ENCODE peak calls at places on chromosomes 13 and 19, in seven cellular contexts. One of them, this sample, is unnamed.

GRCh38 chr19:7757358-7757757 is 5.7 kb upstream of the CLEC4M start:
- DNase-seq in mesenchymal stem cell: no peak
- DNase-seq in GM23338: no peak
- DNase-seq in BJ: no peak
- DNase-seq in PC-3: no peak
- DNase-seq in upper lobe of left lung: no peak
- DNase-seq in neuronal stem cell: no peak
- DNase-seq in this sample: no peak

GRCh38 chr19:13983213-13983889 is 22.8 kb downstream of the RFX1 start:
- DNase-seq in mesenchymal stem cell: no peak
- DNase-seq in GM23338: no peak
- DNase-seq in BJ: no peak
- DNase-seq in PC-3: no peak
- DNase-seq in upper lobe of left lung: peak
- DNase-seq in neuronal stem cell: no peak
- DNase-seq in this sample: no peak

GRCh38 chr13:24706886-24707585 is 26.8 kb downstream of the ATP12A start:
- DNase-seq in mesenchymal stem cell: no peak
- DNase-seq in GM23338: no peak
- DNase-seq in BJ: no peak
- DNase-seq in PC-3: no peak
- DNase-seq in upper lobe of left lung: no peak
- DNase-seq in neuronal stem cell: no peak
- DNase-seq in this sample: no peak

GRCh38 chr19:15563325-15563794 is 51.7 kb upstream of the CYP4F8 start:
- DNase-seq in mesenchymal stem cell: no peak
- DNase-seq in GM23338: no peak
- DNase-seq in BJ: no peak
- DNase-seq in PC-3: peak
- DNase-seq in upper lobe of left lung: peak
- DNase-seq in neuronal stem cell: no peak
- DNase-seq in this sample: no peak

GRCh38 chr13:113123226-113124150 is 889 bp downstream of the F10 start:
- DNase-seq in mesenchymal stem cell: no peak
- DNase-seq in GM23338: peak
- DNase-seq in BJ: no peak
- DNase-seq in PC-3: no peak
- DNase-seq in upper lobe of left lung: no peak
- DNase-seq in neuronal stem cell: no peak
- DNase-seq in this sample: no peak

GRCh38 chr19:33167438-33167837 is 26.7 kb upstream of the LRP3 start:
- DNase-seq in mesenchymal stem cell: no peak
- DNase-seq in GM23338: no peak
- DNase-seq in BJ: no peak
- DNase-seq in PC-3: no peak
- DNase-seq in upper lobe of left lung: no peak
- DNase-seq in neuronal stem cell: no peak
- DNase-seq in this sample: no peak

GRCh38 chr19:3403489-3404323 is 37.3 kb downstream of the NFIC start:
- DNase-seq in mesenchymal stem cell: peak
- DNase-seq in GM23338: peak
- DNase-seq in BJ: peak
- DNase-seq in PC-3: no peak
- DNase-seq in upper lobe of left lung: peak
- DNase-seq in neuronal stem cell: no peak
- DNase-seq in this sample: no peak

GRCh38 chr13:40790232-40790631 is 821 bp downstream of the SLC25A15 start:
- DNase-seq in mesenchymal stem cell: no peak
- DNase-seq in GM23338: no peak
- DNase-seq in BJ: no peak
- DNase-seq in PC-3: no peak
- DNase-seq in upper lobe of left lung: no peak
- DNase-seq in neuronal stem cell: no peak
- DNase-seq in this sample: no peak

GRCh38 chr19:51365211-51366049 is 758 bp downstream of the ETFB start:
- DNase-seq in mesenchymal stem cell: peak
- DNase-seq in GM23338: peak
- DNase-seq in BJ: no peak
- DNase-seq in PC-3: peak
- DNase-seq in upper lobe of left lung: no peak
- DNase-seq in neuronal stem cell: no peak
- DNase-seq in this sample: peak

GRCh38 chr19:5580116-5580515 is 12.4 kb upstream of the TINCR start:
- DNase-seq in mesenchymal stem cell: no peak
- DNase-seq in GM23338: no peak
- DNase-seq in BJ: no peak
- DNase-seq in PC-3: no peak
- DNase-seq in upper lobe of left lung: no peak
- DNase-seq in neuronal stem cell: no peak
- DNase-seq in this sample: no peak

GRCh38 chr13:102825921-102826706 is 19.7 kb upstream of the ERCC5 start:
- DNase-seq in mesenchymal stem cell: peak
- DNase-seq in GM23338: peak
- DNase-seq in BJ: peak
- DNase-seq in PC-3: peak
- DNase-seq in upper lobe of left lung: no peak
- DNase-seq in neuronal stem cell: no peak
- DNase-seq in this sample: peak

GRCh38 chr13:114067381-114067885 is 65.0 kb downstream of the RASA3 start:
- DNase-seq in mesenchymal stem cell: peak
- DNase-seq in GM23338: no peak
- DNase-seq in BJ: peak
- DNase-seq in PC-3: peak
- DNase-seq in upper lobe of left lung: no peak
- DNase-seq in neuronal stem cell: no peak
- DNase-seq in this sample: no peak

GRCh38 chr13:44726777-44727176 is 150.6 kb upstream of the TSC22D1 start:
- DNase-seq in mesenchymal stem cell: no peak
- DNase-seq in GM23338: no peak
- DNase-seq in BJ: no peak
- DNase-seq in PC-3: peak
- DNase-seq in upper lobe of left lung: no peak
- DNase-seq in neuronal stem cell: no peak
- DNase-seq in this sample: peak

GRCh38 chr13:48630291-48630690 is 23.4 kb upstream of the CYSLTR2 start:
- DNase-seq in mesenchymal stem cell: no peak
- DNase-seq in GM23338: no peak
- DNase-seq in BJ: no peak
- DNase-seq in PC-3: no peak
- DNase-seq in upper lobe of left lung: no peak
- DNase-seq in neuronal stem cell: no peak
- DNase-seq in this sample: no peak

GRCh38 chr13:50400035-50400726 is 384.9 kb downstream of the KCNRG start:
- DNase-seq in mesenchymal stem cell: peak
- DNase-seq in GM23338: no peak
- DNase-seq in BJ: no peak
- DNase-seq in PC-3: no peak
- DNase-seq in upper lobe of left lung: no peak
- DNase-seq in neuronal stem cell: no peak
- DNase-seq in this sample: no peak

GRCh38 chr13:75362026-75362425 is 119.9 kb downstream of the TBC1D4 start:
- DNase-seq in mesenchymal stem cell: no peak
- DNase-seq in GM23338: no peak
- DNase-seq in BJ: no peak
- DNase-seq in PC-3: no peak
- DNase-seq in upper lobe of left lung: peak
- DNase-seq in neuronal stem cell: no peak
- DNase-seq in this sample: no peak

GRCh38 chr19:33226550-33227241 is 1.0 kb upstream of the SLC7A10 start:
- DNase-seq in mesenchymal stem cell: peak
- DNase-seq in GM23338: peak
- DNase-seq in BJ: no peak
- DNase-seq in PC-3: no peak
- DNase-seq in upper lobe of left lung: peak
- DNase-seq in neuronal stem cell: no peak
- DNase-seq in this sample: no peak

GRCh38 chr13:94251801-94252200 is 227.7 kb downstream of the DCT start:
- DNase-seq in mesenchymal stem cell: no peak
- DNase-seq in GM23338: no peak
- DNase-seq in BJ: no peak
- DNase-seq in PC-3: no peak
- DNase-seq in upper lobe of left lung: no peak
- DNase-seq in neuronal stem cell: no peak
- DNase-seq in this sample: no peak

GRCh38 chr13:110643768-110644421 is 28.6 kb downstream of the NAXD start:
- DNase-seq in mesenchymal stem cell: no peak
- DNase-seq in GM23338: no peak
- DNase-seq in BJ: no peak
- DNase-seq in PC-3: no peak
- DNase-seq in upper lobe of left lung: no peak
- DNase-seq in neuronal stem cell: no peak
- DNase-seq in this sample: no peak

GRCh38 chr19:47890865-47891621 is 4.9 kb upstream of the SULT2A1 start:
- DNase-seq in mesenchymal stem cell: no peak
- DNase-seq in GM23338: no peak
- DNase-seq in BJ: no peak
- DNase-seq in PC-3: no peak
- DNase-seq in upper lobe of left lung: no peak
- DNase-seq in neuronal stem cell: no peak
- DNase-seq in this sample: no peak

GRCh38 chr13:21481359-21481758 is 22.3 kb upstream of the ZDHHC20 start:
- DNase-seq in mesenchymal stem cell: no peak
- DNase-seq in GM23338: no peak
- DNase-seq in BJ: no peak
- DNase-seq in PC-3: peak
- DNase-seq in upper lobe of left lung: no peak
- DNase-seq in neuronal stem cell: no peak
- DNase-seq in this sample: no peak

GRCh38 chr13:111505175-111505777 is 184.8 kb downstream of the TEX29 start:
- DNase-seq in mesenchymal stem cell: no peak
- DNase-seq in GM23338: peak
- DNase-seq in BJ: no peak
- DNase-seq in PC-3: peak
- DNase-seq in upper lobe of left lung: no peak
- DNase-seq in neuronal stem cell: peak
- DNase-seq in this sample: no peak

GRCh38 chr19:15815306-15815705 is at the start of gene OR10H1:
- DNase-seq in mesenchymal stem cell: no peak
- DNase-seq in GM23338: no peak
- DNase-seq in BJ: no peak
- DNase-seq in PC-3: peak
- DNase-seq in upper lobe of left lung: no peak
- DNase-seq in neuronal stem cell: no peak
- DNase-seq in this sample: peak

GRCh38 chr13:100399455-100399854 is 189.1 kb downstream of the GGACT start:
- DNase-seq in mesenchymal stem cell: no peak
- DNase-seq in GM23338: no peak
- DNase-seq in BJ: no peak
- DNase-seq in PC-3: no peak
- DNase-seq in upper lobe of left lung: no peak
- DNase-seq in neuronal stem cell: no peak
- DNase-seq in this sample: no peak

DNA sequence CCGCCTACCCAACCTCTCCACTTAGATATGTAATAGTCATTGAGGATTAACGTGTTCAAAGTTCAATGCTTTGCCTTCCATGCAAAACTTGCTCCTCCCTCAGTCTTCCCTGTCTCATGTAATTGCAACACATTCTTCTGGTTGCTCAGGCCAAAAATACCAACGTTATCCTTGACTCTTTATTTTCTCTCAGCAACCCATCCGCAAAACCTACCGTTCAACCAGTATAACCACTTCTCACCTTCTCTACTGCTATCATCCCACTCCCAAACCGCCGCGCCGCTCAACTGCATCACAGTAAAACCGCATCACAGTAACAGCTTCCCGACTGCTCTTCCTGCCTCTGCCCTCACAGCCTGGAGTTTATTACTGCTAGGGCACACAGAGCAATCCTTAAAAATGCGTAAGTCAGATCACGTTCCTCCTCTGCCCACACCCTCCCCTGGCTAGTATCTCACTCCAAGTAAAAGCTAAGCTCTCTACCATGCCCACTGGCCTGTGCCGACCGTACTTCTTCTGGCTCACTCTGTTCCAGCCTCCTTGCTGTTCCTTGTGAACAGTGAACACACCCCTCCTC is 8.2 kb downstream of the MTIF3 start:
- DNase-seq in mesenchymal stem cell: no peak
- DNase-seq in GM23338: peak
- DNase-seq in BJ: no peak
- DNase-seq in PC-3: no peak
- DNase-seq in upper lobe of left lung: no peak
- DNase-seq in neuronal stem cell: no peak
- DNase-seq in this sample: no peak
- H3K4me3 ChIP-seq in mesenchymal stem cell: no peak
- H3K4me3 ChIP-seq in GM23338: no peak
- H3K4me3 ChIP-seq in BJ: no peak
- H3K4me3 ChIP-seq in PC-3: no peak
- H3K4me3 ChIP-seq in upper lobe of left lung: no peak
- H3K4me3 ChIP-seq in neuronal stem cell: no peak
- H3K4me3 ChIP-seq in this sample: no peak

DNA sequence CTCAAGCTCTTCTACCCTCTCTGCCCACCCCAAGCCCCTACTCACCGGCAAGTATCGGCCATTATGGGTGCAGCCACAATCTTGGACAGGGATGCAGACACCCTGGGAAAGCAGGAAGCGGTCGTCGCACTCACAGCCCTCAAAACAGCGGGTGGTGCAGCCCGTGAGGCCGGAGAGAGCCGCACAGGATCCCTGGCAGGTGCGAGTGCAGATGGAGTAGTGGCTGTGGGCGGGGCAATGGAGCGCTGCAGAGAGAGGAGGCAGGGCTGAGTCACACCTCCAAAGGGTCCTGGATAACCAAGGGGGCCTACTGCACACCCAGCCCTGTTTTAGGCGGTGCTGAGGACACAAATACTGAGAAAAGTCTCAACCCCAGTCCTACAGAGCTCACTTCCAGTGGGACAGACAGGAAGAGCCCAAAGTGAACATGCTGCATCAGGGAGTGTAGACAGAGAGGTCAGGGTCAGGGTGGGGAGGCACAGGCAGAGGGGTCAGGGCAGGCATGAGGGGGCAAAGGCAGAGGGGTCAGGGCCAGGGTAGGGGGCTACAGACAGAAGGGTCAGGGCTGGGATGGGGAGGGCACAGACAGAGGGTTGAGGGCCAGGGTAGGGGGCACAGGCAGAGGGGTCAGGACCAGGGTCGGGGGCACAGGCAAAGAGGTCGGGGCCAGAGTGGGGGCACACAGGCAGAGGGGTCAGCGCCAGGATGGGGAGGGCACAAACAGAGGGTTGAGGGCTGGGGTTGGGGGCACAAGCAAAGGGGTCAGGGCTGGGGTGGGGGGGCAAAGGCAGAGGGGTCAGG is 24.2 kb upstream of the FBL start:
- DNase-seq in mesenchymal stem cell: no peak
- DNase-seq in GM23338: peak
- DNase-seq in BJ: no peak
- DNase-seq in PC-3: no peak
- DNase-seq in upper lobe of left lung: no peak
- DNase-seq in neuronal stem cell: no peak
- DNase-seq in this sample: no peak
- H3K4me3 ChIP-seq in mesenchymal stem cell: no peak
- H3K4me3 ChIP-seq in GM23338: peak
- H3K4me3 ChIP-seq in BJ: no peak
- H3K4me3 ChIP-seq in PC-3: no peak
- H3K4me3 ChIP-seq in upper lobe of left lung: no peak
- H3K4me3 ChIP-seq in neuronal stem cell: no peak
- H3K4me3 ChIP-seq in this sample: no peak

GRCh38 chr19:6589711-6590457 is 1.1 kb downstream of the CD70 start:
- DNase-seq in mesenchymal stem cell: no peak
- DNase-seq in GM23338: peak
- DNase-seq in BJ: no peak
- DNase-seq in PC-3: no peak
- DNase-seq in upper lobe of left lung: no peak
- DNase-seq in neuronal stem cell: no peak
- DNase-seq in this sample: no peak
- H3K4me3 ChIP-seq in mesenchymal stem cell: peak
- H3K4me3 ChIP-seq in GM23338: peak
- H3K4me3 ChIP-seq in BJ: no peak
- H3K4me3 ChIP-seq in PC-3: peak
- H3K4me3 ChIP-seq in upper lobe of left lung: no peak
- H3K4me3 ChIP-seq in neuronal stem cell: no peak
- H3K4me3 ChIP-seq in this sample: no peak

GRCh38 chr19:49364083-49364687 is 508 bp downstream of the DKKL1 start:
- DNase-seq in mesenchymal stem cell: no peak
- DNase-seq in GM23338: no peak
- DNase-seq in BJ: no peak
- DNase-seq in PC-3: no peak
- DNase-seq in upper lobe of left lung: peak
- DNase-seq in neuronal stem cell: no peak
- DNase-seq in this sample: no peak
- H3K4me3 ChIP-seq in mesenchymal stem cell: peak
- H3K4me3 ChIP-seq in GM23338: peak
- H3K4me3 ChIP-seq in BJ: peak
- H3K4me3 ChIP-seq in PC-3: peak
- H3K4me3 ChIP-seq in upper lobe of left lung: peak
- H3K4me3 ChIP-seq in neuronal stem cell: peak
- H3K4me3 ChIP-seq in this sample: no peak

This sample was measured in bronchial epithelial cell.